ENCODE peak calls at places on chromosome 20, in six cellular contexts. V, B, U, L, F and A are unnamed samples.

GRCh38 chr20:14829897-14830296 is 492.5 kb upstream of the FLRT3 start:
- DNase-seq in V (no peak), U (no peak), B (no peak), L (no peak), F (no peak), A (no peak)

GRCh38 chr20:23048283-23049200 is 930 bp downstream of the THBD start:
- DNase-seq in U (peak; percentile 79), B (peak; percentile 69), L (no peak), V (peak; percentile 60), F (peak; percentile 55), A (no peak)

GRCh38 chr20:20759132-20759531 is 46.7 kb upstream of the RALGAPA2 start:
- DNase-seq in B (no peak), V (no peak), L (no peak), F (no peak), U (no peak), A (no peak)

GRCh38 chr20:53328956-53329355 is 264.7 kb downstream of the ZNF217 start:
- DNase-seq in F (no peak), U (no peak), V (no peak), B (no peak), L (no peak), A (no peak)

GRCh38 chr20:63587781-63588591 is 13.9 kb upstream of the HELZ2 start:
- DNase-seq in L (no peak), U (no peak), V (no peak), B (no peak), F (no peak), A (no peak)

GRCh38 chr20:21510414-21510971 is 3.4 kb downstream of the NKX2-2 start:
- DNase-seq in F (no peak), V (no peak), U (no peak), B (no peak), L (no peak), A (no peak)

GRCh38 chr20:47724398-47724797 is 60.9 kb downstream of the SULF2 start:
- DNase-seq in F (peak; percentile 51), L (no peak), U (no peak), V (no peak), B (no peak), A (no peak)

GRCh38 chr20:40922865-40923264 is 105.8 kb upstream of the TOP1 start:
- DNase-seq in L (no peak), U (no peak), F (no peak), B (no peak), V (no peak), A (no peak)

GRCh38 chr20:48623176-48623905 is 204.5 kb downstream of the PREX1 start:
- DNase-seq in B (no peak), L (no peak), F (no peak), V (no peak), U (no peak), A (no peak)

GRCh38 chr20:38730167-38730988 is 6.1 kb downstream of the SLC32A1 start:
- DNase-seq in L (no peak), B (no peak), U (no peak), F (no peak), V (no peak), A (no peak)

GRCh38 chr20:11890331-11891080 is 27.2 kb upstream of the BTBD3 start:
- DNase-seq in V (peak; percentile 94), L (no peak), B (peak; percentile 90), F (peak; percentile 97), U (peak; percentile 91), A (peak; percentile 94)

GRCh38 chr20:11965602-11966001 is 47.9 kb downstream of the BTBD3 start:
- DNase-seq in B (no peak), L (no peak), U (no peak), F (no peak), V (no peak), A (no peak)

GRCh38 chr20:55888655-55889054 is 116.7 kb downstream of the CBLN4 start:
- DNase-seq in U (no peak), F (peak; percentile 14), L (no peak), V (no peak), B (no peak), A (no peak)
- H3K9me3 ChIP-seq in U (no peaks in the 10 kb centered on the region), F (peaks cover 20% of the 10 kb centered on the region), L (no peaks in the 10 kb centered on the region), V (no peaks in the 10 kb centered on the region), B (no peaks in the 10 kb centered on the region), A (no peaks in the 10 kb centered on the region)

GRCh38 chr20:61643631-61644386 is 391.7 kb downstream of the CDH4 start:
- DNase-seq in B (peak; percentile 55), U (no peak), L (no peak), F (no peak), V (no peak), A (no peak)
- TF ChIP-seq CTCF in B (no peak), U (no peak), L (no peak), F (no peak), V (no peak), A (no peak)

GRCh38 chr20:55004044-55004443 is 528.7 kb downstream of the DOK5 start:
- DNase-seq in B (no peak), F (no peak), V (peak; percentile 54), L (no peak), U (no peak), A (no peak)
- H3K9me3 ChIP-seq in B (no peaks in the 10 kb centered on the region), F (peaks cover 9% of the 10 kb centered on the region), V (no peaks in the 10 kb centered on the region), L (no peaks in the 10 kb centered on the region), U (no peaks in the 10 kb centered on the region), A (no peaks in the 10 kb centered on the region)

GRCh38 chr20:26208296-26209091 is 511.8 kb upstream of the ZNF337 start:
- DNase-seq in L (no peak), U (no peak), B (no peak), F (no peak), V (peak; percentile 56), A (no peak)
- TF ChIP-seq CTCF in L (no peak), U (no peak), B (no peak), F (no peak), V (no peak), A (no peak)

GRCh38 chr20:54922636-54923035 is 447.2 kb downstream of the DOK5 start:
- DNase-seq in L (no peak), F (no peak), V (no peak), U (no peak), B (no peak), A (no peak)

GRCh38 chr20:54920491-54920890 is 445.1 kb downstream of the DOK5 start:
- DNase-seq in V (no peak), B (no peak), L (no peak), F (no peak), U (no peak), A (no peak)

GRCh38 chr20:54922096-54922495 is 446.7 kb downstream of the DOK5 start:
- DNase-seq in U (no peak), B (no peak), L (no peak), F (no peak), V (no peak), A (no peak)
- H3K9me3 ChIP-seq in U (no peaks in the 10 kb centered on the region), B (no peaks in the 10 kb centered on the region), L (no peaks in the 10 kb centered on the region), F (peaks cover 14% of the 10 kb centered on the region), V (no peaks in the 10 kb centered on the region), A (no peaks in the 10 kb centered on the region)

GRCh38 chr20:16904751-16905150 is 156.6 kb downstream of the OTOR start:
- DNase-seq in B (no peak), F (peak; percentile 13), U (no peak), L (no peak), V (no peak), A (no peak)
- TF ChIP-seq CTCF in B (no peak), F (peak; percentile 37), U (no peak), L (no peak), V (no peak), A (no peak)

GRCh38 chr20:18404172-18404571 is 62.7 kb downstream of the DZANK1 start:
- DNase-seq in B (no peak), U (no peak), L (no peak), V (no peak), F (peak; percentile 63), A (no peak)
- H3K9me3 ChIP-seq in B (peaks cover 10% of the 10 kb centered on the region), U (no peaks in the 10 kb centered on the region), L (peaks cover 9% of the 10 kb centered on the region), V (no peaks in the 10 kb centered on the region), F (no peaks in the 10 kb centered on the region), A (no peaks in the 10 kb centered on the region)

GRCh38 chr20:59748555-59749292 is 144.4 kb downstream of the PHACTR3 start:
- DNase-seq in F (no peak), L (no peak), U (no peak), B (no peak), V (no peak), A (no peak)
- TF ChIP-seq CTCF in F (no peak), L (no peak), U (no peak), B (no peak), V (no peak), A (no peak)

DNA sequence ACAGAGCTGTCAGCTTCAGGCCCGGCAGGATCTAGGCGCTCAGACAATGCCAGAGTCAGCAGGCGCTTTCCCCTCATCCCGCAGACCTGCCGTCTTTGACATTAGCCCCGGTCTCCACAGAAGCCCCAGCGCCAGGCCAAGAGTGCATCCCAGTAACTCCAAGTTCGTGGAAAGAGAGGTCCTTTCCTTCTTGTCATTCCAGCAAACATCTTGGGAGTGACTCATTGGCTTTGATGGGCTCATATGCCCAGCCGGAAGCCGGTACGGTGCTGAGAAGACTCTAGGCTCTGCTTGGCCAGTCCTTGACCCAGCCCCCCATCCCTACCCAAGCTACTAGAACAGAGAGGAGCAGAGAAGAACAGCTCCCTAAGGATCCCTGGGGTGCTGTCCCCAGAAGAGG is 260.8 kb downstream of the TAF4 start:
- DNase-seq in B (peak; percentile 2), U (no peak), F (no peak), L (no peak), V (no peak), A (no peak)
- H3K9me3 ChIP-seq in B (no peaks in the 10 kb centered on the region), U (no peaks in the 10 kb centered on the region), F (no peaks in the 10 kb centered on the region), L (no peaks in the 10 kb centered on the region), V (no peaks in the 10 kb centered on the region), A (no peaks in the 10 kb centered on the region)